ENCODE peak calls at places on chromosomes 1 and 21, in eight cellular contexts. One of them, this sample, is unnamed.

GRCh38 chr21:33229099-33229775 is 501 bp upstream of the IFNAR2 start:
- DNase-seq in stimulated activated CD4-positive, alpha-beta T cell treated with anti-CD3 and anti-CD28 coated beads, TNF-alpha, amount 100 ng/mL, for 1 hour: no peak
- DNase-seq in CD8-positive, alpha-beta T cell: no peak
- DNase-seq in GM12865: no peak
- DNase-seq in posterior vena cava: no peak
- DNase-seq in bronchial epithelial cell: no peak
- DNase-seq in GM04504: no peak
- DNase-seq in head of caudate nucleus: no peak
- DNase-seq in this sample: no peak

GRCh38 chr21:42321231-42321630 is 6.0 kb upstream of the TFF3 start:
- DNase-seq in stimulated activated CD4-positive, alpha-beta T cell treated with anti-CD3 and anti-CD28 coated beads, TNF-alpha, amount 100 ng/mL, for 1 hour: no peak
- DNase-seq in CD8-positive, alpha-beta T cell: no peak
- DNase-seq in GM12865: no peak
- DNase-seq in posterior vena cava: no peak
- DNase-seq in bronchial epithelial cell: no peak
- DNase-seq in GM04504: no peak
- DNase-seq in head of caudate nucleus: no peak
- DNase-seq in this sample: no peak

GRCh38 chr1:29687166-29687565 is 450.8 kb downstream of the PTPRU start:
- DNase-seq in stimulated activated CD4-positive, alpha-beta T cell treated with anti-CD3 and anti-CD28 coated beads, TNF-alpha, amount 100 ng/mL, for 1 hour: no peak
- DNase-seq in CD8-positive, alpha-beta T cell: no peak
- DNase-seq in GM12865: no peak
- DNase-seq in posterior vena cava: no peak
- DNase-seq in bronchial epithelial cell: no peak
- DNase-seq in GM04504: no peak
- DNase-seq in head of caudate nucleus: no peak
- DNase-seq in this sample: peak

GRCh38 chr1:243474384-243474851 is 218.6 kb downstream of the SDCCAG8 start:
- DNase-seq in stimulated activated CD4-positive, alpha-beta T cell treated with anti-CD3 and anti-CD28 coated beads, TNF-alpha, amount 100 ng/mL, for 1 hour: no peak
- DNase-seq in CD8-positive, alpha-beta T cell: no peak
- DNase-seq in GM12865: no peak
- DNase-seq in posterior vena cava: peak
- DNase-seq in bronchial epithelial cell: no peak
- DNase-seq in GM04504: no peak
- DNase-seq in head of caudate nucleus: no peak
- DNase-seq in this sample: no peak

GRCh38 chr1:26703466-26703865 is 7.7 kb downstream of the ARID1A start:
- DNase-seq in stimulated activated CD4-positive, alpha-beta T cell treated with anti-CD3 and anti-CD28 coated beads, TNF-alpha, amount 100 ng/mL, for 1 hour: no peak
- DNase-seq in CD8-positive, alpha-beta T cell: no peak
- DNase-seq in GM12865: no peak
- DNase-seq in posterior vena cava: no peak
- DNase-seq in bronchial epithelial cell: no peak
- DNase-seq in GM04504: no peak
- DNase-seq in head of caudate nucleus: no peak
- DNase-seq in this sample: no peak

GRCh38 chr1:228400692-228401454 is 5.8 kb downstream of the TRIM11 start:
- DNase-seq in stimulated activated CD4-positive, alpha-beta T cell treated with anti-CD3 and anti-CD28 coated beads, TNF-alpha, amount 100 ng/mL, for 1 hour: no peak
- DNase-seq in CD8-positive, alpha-beta T cell: no peak
- DNase-seq in GM12865: no peak
- DNase-seq in posterior vena cava: peak
- DNase-seq in bronchial epithelial cell: no peak
- DNase-seq in GM04504: no peak
- DNase-seq in head of caudate nucleus: no peak
- DNase-seq in this sample: no peak

GRCh38 chr1:117346206-117346928 is 20.9 kb upstream of the MAN1A2 start:
- DNase-seq in stimulated activated CD4-positive, alpha-beta T cell treated with anti-CD3 and anti-CD28 coated beads, TNF-alpha, amount 100 ng/mL, for 1 hour: no peak
- DNase-seq in CD8-positive, alpha-beta T cell: no peak
- DNase-seq in GM12865: no peak
- DNase-seq in posterior vena cava: no peak
- DNase-seq in bronchial epithelial cell: peak
- DNase-seq in GM04504: no peak
- DNase-seq in head of caudate nucleus: no peak
- DNase-seq in this sample: peak

GRCh38 chr1:154141240-154141639 is 13.6 kb downstream of the NUP210L start:
- DNase-seq in stimulated activated CD4-positive, alpha-beta T cell treated with anti-CD3 and anti-CD28 coated beads, TNF-alpha, amount 100 ng/mL, for 1 hour: no peak
- DNase-seq in CD8-positive, alpha-beta T cell: no peak
- DNase-seq in GM12865: no peak
- DNase-seq in posterior vena cava: no peak
- DNase-seq in bronchial epithelial cell: no peak
- DNase-seq in GM04504: peak
- DNase-seq in head of caudate nucleus: no peak
- DNase-seq in this sample: peak

GRCh38 chr1:46310321-46310720 is 6.8 kb downstream of the UQCRH start:
- DNase-seq in stimulated activated CD4-positive, alpha-beta T cell treated with anti-CD3 and anti-CD28 coated beads, TNF-alpha, amount 100 ng/mL, for 1 hour: no peak
- DNase-seq in CD8-positive, alpha-beta T cell: no peak
- DNase-seq in GM12865: no peak
- DNase-seq in posterior vena cava: no peak
- DNase-seq in bronchial epithelial cell: no peak
- DNase-seq in GM04504: no peak
- DNase-seq in head of caudate nucleus: no peak
- DNase-seq in this sample: no peak

GRCh38 chr21:21973806-21974205 is 975.6 kb downstream of the NCAM2 start:
- DNase-seq in stimulated activated CD4-positive, alpha-beta T cell treated with anti-CD3 and anti-CD28 coated beads, TNF-alpha, amount 100 ng/mL, for 1 hour: no peak
- DNase-seq in CD8-positive, alpha-beta T cell: no peak
- DNase-seq in GM12865: no peak
- DNase-seq in posterior vena cava: no peak
- DNase-seq in bronchial epithelial cell: no peak
- DNase-seq in GM04504: no peak
- DNase-seq in head of caudate nucleus: no peak
- DNase-seq in this sample: no peak

GRCh38 chr1:36128126-36128904 is 3.3 kb upstream of the COL8A2 start:
- DNase-seq in stimulated activated CD4-positive, alpha-beta T cell treated with anti-CD3 and anti-CD28 coated beads, TNF-alpha, amount 100 ng/mL, for 1 hour: no peak
- DNase-seq in CD8-positive, alpha-beta T cell: no peak
- DNase-seq in GM12865: no peak
- DNase-seq in posterior vena cava: no peak
- DNase-seq in bronchial epithelial cell: no peak
- DNase-seq in GM04504: no peak
- DNase-seq in head of caudate nucleus: no peak
- DNase-seq in this sample: peak

GRCh38 chr1:232556336-232556735 is 73.6 kb downstream of the SIPA1L2 start:
- DNase-seq in stimulated activated CD4-positive, alpha-beta T cell treated with anti-CD3 and anti-CD28 coated beads, TNF-alpha, amount 100 ng/mL, for 1 hour: no peak
- DNase-seq in CD8-positive, alpha-beta T cell: no peak
- DNase-seq in GM12865: no peak
- DNase-seq in posterior vena cava: no peak
- DNase-seq in bronchial epithelial cell: no peak
- DNase-seq in GM04504: no peak
- DNase-seq in head of caudate nucleus: no peak
- DNase-seq in this sample: no peak

GRCh38 chr1:153439273-153439672 is 21.2 kb downstream of the S100A7 start:
- DNase-seq in stimulated activated CD4-positive, alpha-beta T cell treated with anti-CD3 and anti-CD28 coated beads, TNF-alpha, amount 100 ng/mL, for 1 hour: no peak
- DNase-seq in CD8-positive, alpha-beta T cell: no peak
- DNase-seq in GM12865: no peak
- DNase-seq in posterior vena cava: no peak
- DNase-seq in bronchial epithelial cell: no peak
- DNase-seq in GM04504: no peak
- DNase-seq in head of caudate nucleus: no peak
- DNase-seq in this sample: no peak

GRCh38 chr1:30512253-30512921 is 211.0 kb downstream of the MATN1 start:
- DNase-seq in stimulated activated CD4-positive, alpha-beta T cell treated with anti-CD3 and anti-CD28 coated beads, TNF-alpha, amount 100 ng/mL, for 1 hour: no peak
- DNase-seq in CD8-positive, alpha-beta T cell: no peak
- DNase-seq in GM12865: no peak
- DNase-seq in posterior vena cava: no peak
- DNase-seq in bronchial epithelial cell: peak
- DNase-seq in GM04504: no peak
- DNase-seq in head of caudate nucleus: no peak
- DNase-seq in this sample: no peak

This sample was measured in fibroblast of mammary gland.